ENCODE peak calls at places on chromosomes 12 and 14, in eight cellular contexts. J is body of pancreas, M is adrenal gland, D is testis, O is breast epithelium, B is uterus, A is A549, G is ovary. X is an unnamed sample.

GRCh38 chr14:85333313-85333712 is 196.6 kb upstream of the FLRT2 start:
- DNase-seq in M (no peak), O (no peak), D (no peak), A (peak; percentile 3), G (no peak), J (no peak), B (no peak), X (no peak)

GRCh38 chr14:93099643-93100042 is 16.1 kb downstream of the ITPK1 start:
- DNase-seq in O (no peak), M (no peak), D (no peak), B (no peak), J (no peak), G (no peak), A (no peak), X (no peak)

GRCh38 chr12:1041478-1041877 is 50.5 kb downstream of the ERC1 start:
- DNase-seq in M (no peak), O (no peak), A (no peak), B (no peak), J (no peak), D (no peak), G (no peak), X (no peak)

GRCh38 chr12:130815028-130815741 is 23.9 kb downstream of the STX2 start:
- DNase-seq in J (no peak), A (no peak), B (no peak), D (no peak), O (no peak), M (no peak), G (no peak), X (no peak)

GRCh38 chr14:68718033-68718725 is 74.7 kb downstream of the ZFP36L1 start:
- DNase-seq in O (no peak), J (peak; percentile 30), B (no peak), A (peak; percentile 58), D (no peak), M (no peak), G (no peak), X (no peak)

GRCh38 chr14:45091696-45092095 is 7.8 kb downstream of the PRPF39 start:
- DNase-seq in A (no peak), D (no peak), G (no peak), J (no peak), O (no peak), B (no peak), M (no peak), X (no peak)

GRCh38 chr14:22887990-22888378 is 5.0 kb downstream of the REM2 start:
- DNase-seq in M (no peak), B (no peak), O (no peak), A (no peak), G (no peak), J (no peak), D (no peak), X (peak; percentile 91)

GRCh38 chr14:94179244-94179643 is 5.1 kb downstream of the PPP4R4 start:
- DNase-seq in J (no peak), D (no peak), A (no peak), O (no peak), M (no peak), G (no peak), B (no peak), X (no peak)

GRCh38 chr12:37548266-37548805 is 768.2 kb upstream of the ALG10B start:
- DNase-seq in B (no peak), M (no peak), J (no peak), O (no peak), G (no peak), A (no peak), D (no peak), X (no peak)

GRCh38 chr12:4833511-4833910 is 76.2 kb upstream of the KCNA1 start:
- DNase-seq in J (no peak), O (no peak), A (no peak), G (no peak), B (no peak), D (no peak), M (no peak), X (no peak)

GRCh38 chr12:54333420-54334034 is 8.6 kb downstream of the COPZ1 start:
- DNase-seq in B (no peak), G (no peak), A (no peak), J (no peak), O (no peak), D (no peak), M (no peak), X (no peak)

GRCh38 chr12:68557011-68557715 is 53.5 kb upstream of the RAP1B start:
- DNase-seq in A (peak; percentile 20), O (no peak), B (no peak), M (no peak), D (no peak), G (no peak), J (no peak), X (no peak)

GRCh38 chr14:57492859-57493258 is 798 bp downstream of the CCDC198 start:
- DNase-seq in D (no peak), O (no peak), M (no peak), B (no peak), J (no peak), G (no peak), A (peak; percentile 37), X (no peak)

GRCh38 chr14:62661818-62662217 is 383.4 kb downstream of the KCNH5 start:
- DNase-seq in A (no peak), O (no peak), B (no peak), J (no peak), M (no peak), D (no peak), G (no peak), X (no peak)

GRCh38 chr14:62662811-62663477 is 382.3 kb downstream of the KCNH5 start:
- DNase-seq in J (no peak), D (no peak), A (no peak), B (no peak), O (no peak), M (no peak), G (no peak), X (no peak)

GRCh38 chr14:62670526-62670925 is 374.7 kb downstream of the KCNH5 start:
- DNase-seq in J (no peak), D (no peak), O (no peak), B (no peak), M (no peak), G (no peak), A (no peak), X (no peak)

GRCh38 chr14:62673014-62673727 is 372.1 kb downstream of the KCNH5 start:
- DNase-seq in M (no peak), O (no peak), D (no peak), G (no peak), B (no peak), J (no peak), A (no peak), X (no peak)

GRCh38 chr14:62667515-62667914 is 377.7 kb downstream of the KCNH5 start:
- DNase-seq in A (peak; percentile 7), M (no peak), G (no peak), B (no peak), O (no peak), D (no peak), J (no peak), X (no peak)
- H3K27ac ChIP-seq in A (no peak overlapping the region), M (no peak overlapping the region), G (no peak overlapping the region), B (no peak overlapping the region), O (no peak overlapping the region), D (no peak overlapping the region), J (no peak overlapping the region), X (no peak overlapping the region)

DNA sequence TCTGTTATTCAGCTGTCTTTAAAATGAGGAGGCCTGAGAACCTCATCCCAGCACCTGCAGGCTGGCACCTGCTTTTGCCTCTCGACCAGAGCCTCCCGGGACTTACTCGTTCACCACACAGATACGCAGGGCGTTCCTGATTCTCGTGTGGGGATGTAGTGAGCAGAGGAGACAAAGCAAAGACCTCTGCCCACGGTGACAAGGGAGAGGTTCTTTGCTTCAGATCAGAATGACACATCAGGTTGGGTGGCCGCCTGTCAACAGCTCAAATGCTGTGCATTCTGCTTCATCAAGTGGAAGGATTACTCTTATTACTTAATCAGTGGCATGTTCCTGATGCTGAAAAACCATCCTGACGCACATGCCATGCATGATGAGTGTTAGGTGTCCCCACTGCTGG is 24.4 kb downstream of the DEGS2 start:
- DNase-seq in B (no peak), A (no peak), D (no peak), O (no peak), M (no peak), J (no peak), G (no peak), X (no peak)
- TF ChIP-seq POLR2A in B (no peak), A (no peak), D (no peak), O (no peak), M (no peak), J (no peak), G (no peak), X (no peak)

GRCh38 chr12:80186727-80187217 is 87.4 kb downstream of the OTOGL start:
- DNase-seq in B (peak; percentile 82), J (peak; percentile 60), G (no peak), A (peak; percentile 86), M (peak; percentile 63), O (no peak), D (peak; percentile 76), X (no peak)

GRCh38 chr12:80187660-80188090 is 88.3 kb downstream of the OTOGL start:
- DNase-seq in G (no peak), A (no peak), O (no peak), B (peak; percentile 39), D (no peak), J (peak; percentile 5), M (peak; percentile 37), X (no peak)

GRCh38 chr12:80178846-80179245 is 79.5 kb downstream of the OTOGL start:
- DNase-seq in G (no peak), M (no peak), B (no peak), O (no peak), D (no peak), A (no peak), J (no peak), X (no peak)

GRCh38 chr12:80188566-80188965 is 89.2 kb downstream of the OTOGL start:
- DNase-seq in O (no peak), B (no peak), A (no peak), J (no peak), M (no peak), G (no peak), D (no peak), X (no peak)

GRCh38 chr12:80183939-80184338 is 84.6 kb downstream of the OTOGL start:
- DNase-seq in O (no peak), G (no peak), J (no peak), M (no peak), D (no peak), A (no peak), B (no peak), X (no peak)
- H3K27ac ChIP-seq in O (no peak overlapping the region), G (no peak overlapping the region), J (no peak overlapping the region), M (no peak overlapping the region), D (no peak overlapping the region), A (no peak overlapping the region), B (no peak overlapping the region), X (no peak overlapping the region)

GRCh38 chr14:52553671-52554575 is 1.3 kb downstream of the GPR137C start:
- DNase-seq in D (peak; percentile 90), J (peak; percentile 95), G (peak; percentile 91), O (peak; percentile 90), A (peak; percentile 62), M (peak; percentile 92), B (peak; percentile 89), X (peak; percentile 96)

GRCh38 chr14:52552063-52552988 is at the start of the genes GPR137C and TXNDC16:
- DNase-seq in G (peak; percentile 100), O (peak; percentile 100), B (peak; percentile 100), J (peak; percentile 100), M (peak; percentile 100), A (peak; percentile 99), D (peak; percentile 100), X (peak; percentile 99)

GRCh38 chr14:52551696-52552062 is 626 bp downstream of the TXNDC16 start:
- DNase-seq in M (no peak), J (peak; percentile 34), B (no peak), O (no peak), G (no peak), A (peak; percentile 30), D (peak; percentile 47), X (no peak)

GRCh38 chr14:52551205-52551604 is 1.1 kb downstream of the TXNDC16 start:
- DNase-seq in M (no peak), J (no peak), B (no peak), G (no peak), D (no peak), O (no peak), A (no peak), X (no peak)

GRCh38 chr14:52553002-52553670 is 500 bp downstream of the GPR137C start:
- DNase-seq in M (peak; percentile 39), O (no peak), A (no peak), D (peak; percentile 36), G (peak; percentile 61), J (peak; percentile 47), B (peak; percentile 17), X (peak; percentile 93)
- TF ChIP-seq POLR2A in M (no peak), O (no peak), A (no peak), D (no peak), G (no peak), J (no peak), B (no peak), X (no peak)

X was measured in spleen.